ENCODE peak calls at places on chromosomes 16 and 17, in five cellular contexts. One of them, this sample, is unnamed.

GRCh38 chr17:18332909-18333489 is 17.9 kb downstream of the SMCR8 start:
- DNase-seq in iris pigment epithelial cell: no peak
- DNase-seq in substantia nigra: no peak
- DNase-seq in posterior cingulate gyrus: no peak
- DNase-seq in brain pericyte: no peak
- DNase-seq in this sample: no peak

GRCh38 chr16:68371706-68372380 is 61.0 kb downstream of the PRMT7 start:
- DNase-seq in brain pericyte: no peak
- DNase-seq in posterior cingulate gyrus: no peak
- DNase-seq in substantia nigra: no peak
- DNase-seq in iris pigment epithelial cell: no peak
- DNase-seq in this sample: no peak

GRCh38 chr17:49585422-49586027 is 9.9 kb downstream of the NXPH3 start:
- DNase-seq in substantia nigra: no peak
- DNase-seq in iris pigment epithelial cell: no peak
- DNase-seq in brain pericyte: no peak
- DNase-seq in posterior cingulate gyrus: no peak
- DNase-seq in this sample: no peak

GRCh38 chr17:68057531-68057952 is 22.0 kb downstream of the KPNA2 start:
- DNase-seq in iris pigment epithelial cell: peak
- DNase-seq in substantia nigra: no peak
- DNase-seq in posterior cingulate gyrus: no peak
- DNase-seq in brain pericyte: no peak
- DNase-seq in this sample: no peak

GRCh38 chr17:77893144-77894044 is 65.1 kb upstream of the TNRC6C start:
- DNase-seq in substantia nigra: no peak
- DNase-seq in posterior cingulate gyrus: no peak
- DNase-seq in brain pericyte: no peak
- DNase-seq in iris pigment epithelial cell: no peak
- DNase-seq in this sample: no peak

GRCh38 chr16:58109330-58109729 is 19.9 kb downstream of the CFAP20 start:
- DNase-seq in substantia nigra: no peak
- DNase-seq in brain pericyte: no peak
- DNase-seq in posterior cingulate gyrus: no peak
- DNase-seq in iris pigment epithelial cell: no peak
- DNase-seq in this sample: no peak

GRCh38 chr17:9228408-9229159 is 207.3 kb downstream of the NTN1 start:
- DNase-seq in iris pigment epithelial cell: peak
- DNase-seq in posterior cingulate gyrus: peak
- DNase-seq in brain pericyte: no peak
- DNase-seq in substantia nigra: no peak
- DNase-seq in this sample: peak

GRCh38 chr17:27207073-27207511 is 86.8 kb upstream of the WSB1 start:
- DNase-seq in iris pigment epithelial cell: peak
- DNase-seq in posterior cingulate gyrus: no peak
- DNase-seq in substantia nigra: no peak
- DNase-seq in brain pericyte: no peak
- DNase-seq in this sample: peak

GRCh38 chr17:45924332-45924820 is 30.0 kb downstream of the MAPT start:
- DNase-seq in posterior cingulate gyrus: no peak
- DNase-seq in brain pericyte: no peak
- DNase-seq in substantia nigra: no peak
- DNase-seq in iris pigment epithelial cell: no peak
- DNase-seq in this sample: no peak

GRCh38 chr16:46746821-46747776 is 1.0 kb downstream of the MYLK3 start:
- DNase-seq in posterior cingulate gyrus: no peak
- DNase-seq in brain pericyte: no peak
- DNase-seq in iris pigment epithelial cell: no peak
- DNase-seq in substantia nigra: no peak
- DNase-seq in this sample: no peak

GRCh38 chr17:42402121-42402516 is 13.9 kb upstream of the STAT3 start:
- DNase-seq in brain pericyte: no peak
- DNase-seq in posterior cingulate gyrus: no peak
- DNase-seq in iris pigment epithelial cell: no peak
- DNase-seq in substantia nigra: no peak
- DNase-seq in this sample: no peak

GRCh38 chr16:65524231-65524630 is 402.4 kb upstream of the CDH11 start:
- DNase-seq in iris pigment epithelial cell: no peak
- DNase-seq in substantia nigra: no peak
- DNase-seq in posterior cingulate gyrus: no peak
- DNase-seq in brain pericyte: no peak
- DNase-seq in this sample: no peak

GRCh38 chr17:2237960-2238359 is 65.6 kb downstream of the SMG6 start:
- DNase-seq in substantia nigra: no peak
- DNase-seq in posterior cingulate gyrus: no peak
- DNase-seq in iris pigment epithelial cell: no peak
- DNase-seq in brain pericyte: no peak
- DNase-seq in this sample: peak

GRCh38 chr16:80208015-80208414 is 332.8 kb upstream of the DYNLRB2 start:
- DNase-seq in iris pigment epithelial cell: no peak
- DNase-seq in substantia nigra: no peak
- DNase-seq in brain pericyte: no peak
- DNase-seq in posterior cingulate gyrus: no peak
- DNase-seq in this sample: no peak

GRCh38 chr17:80110447-80110812 is 9.0 kb downstream of the GAA start:
- DNase-seq in posterior cingulate gyrus: no peak
- DNase-seq in iris pigment epithelial cell: no peak
- DNase-seq in substantia nigra: no peak
- DNase-seq in brain pericyte: no peak
- DNase-seq in this sample: no peak

GRCh38 chr17:3890082-3890892 is 2.6 kb downstream of the CAMKK1 start:
- DNase-seq in brain pericyte: peak
- DNase-seq in substantia nigra: no peak
- DNase-seq in iris pigment epithelial cell: peak
- DNase-seq in posterior cingulate gyrus: peak
- DNase-seq in this sample: peak

GRCh38 chr17:37089998-37090397 is 141.2 kb downstream of the AATF start:
- DNase-seq in posterior cingulate gyrus: no peak
- DNase-seq in brain pericyte: no peak
- DNase-seq in substantia nigra: no peak
- DNase-seq in iris pigment epithelial cell: peak
- DNase-seq in this sample: no peak

GRCh38 chr16:53809088-53809951 is 105.4 kb downstream of the FTO start:
- DNase-seq in substantia nigra: no peak
- DNase-seq in iris pigment epithelial cell: peak
- DNase-seq in brain pericyte: no peak
- DNase-seq in posterior cingulate gyrus: no peak
- DNase-seq in this sample: peak

GRCh38 chr17:75268931-75269330 is 2.1 kb downstream of the MIF4GD start:
- DNase-seq in posterior cingulate gyrus: no peak
- DNase-seq in brain pericyte: no peak
- DNase-seq in substantia nigra: no peak
- DNase-seq in iris pigment epithelial cell: no peak
- DNase-seq in this sample: no peak

GRCh38 chr16:49580751-49581303 is 207.2 kb downstream of the C16orf78 start:
- DNase-seq in posterior cingulate gyrus: no peak
- DNase-seq in brain pericyte: no peak
- DNase-seq in iris pigment epithelial cell: peak
- DNase-seq in substantia nigra: no peak
- DNase-seq in this sample: no peak

GRCh38 chr16:27698266-27698665 is 148.3 kb downstream of the KATNIP start:
- DNase-seq in brain pericyte: no peak
- DNase-seq in substantia nigra: peak
- DNase-seq in iris pigment epithelial cell: no peak
- DNase-seq in posterior cingulate gyrus: no peak
- DNase-seq in this sample: no peak

GRCh38 chr16:15485175-15485574 is 50.8 kb downstream of the BMERB1 start:
- DNase-seq in posterior cingulate gyrus: no peak
- DNase-seq in iris pigment epithelial cell: no peak
- DNase-seq in substantia nigra: no peak
- DNase-seq in brain pericyte: no peak
- DNase-seq in this sample: no peak

GRCh38 chr16:74627506-74628220 is 20.7 kb upstream of the GLG1 start:
- DNase-seq in posterior cingulate gyrus: no peak
- DNase-seq in brain pericyte: no peak
- DNase-seq in substantia nigra: no peak
- DNase-seq in iris pigment epithelial cell: no peak
- DNase-seq in this sample: no peak

GRCh38 chr17:41580244-41580575 is 6.5 kb downstream of the KRT14 start:
- DNase-seq in iris pigment epithelial cell: no peak
- DNase-seq in brain pericyte: no peak
- DNase-seq in substantia nigra: no peak
- DNase-seq in posterior cingulate gyrus: no peak
- DNase-seq in this sample: no peak

GRCh38 chr17:46865100-46865499 is 13.7 kb downstream of the WNT9B start:
- DNase-seq in brain pericyte: no peak
- DNase-seq in substantia nigra: no peak
- DNase-seq in iris pigment epithelial cell: peak
- DNase-seq in posterior cingulate gyrus: no peak
- DNase-seq in this sample: peak

GRCh38 chr16:31875112-31875803 is 1.7 kb downstream of the ZNF267 start:
- DNase-seq in posterior cingulate gyrus: no peak
- DNase-seq in substantia nigra: no peak
- DNase-seq in iris pigment epithelial cell: peak
- DNase-seq in brain pericyte: no peak
- DNase-seq in this sample: peak

GRCh38 chr16:24681793-24682192 is 47.7 kb upstream of the TNRC6A start:
- DNase-seq in substantia nigra: no peak
- DNase-seq in brain pericyte: no peak
- DNase-seq in posterior cingulate gyrus: no peak
- DNase-seq in iris pigment epithelial cell: peak
- DNase-seq in this sample: no peak

GRCh38 chr16:679808-680624 is at the start of gene STUB1:
- DNase-seq in substantia nigra: peak
- DNase-seq in iris pigment epithelial cell: peak
- DNase-seq in brain pericyte: peak
- DNase-seq in posterior cingulate gyrus: peak
- DNase-seq in this sample: peak

GRCh38 chr17:62761884-62762283 is 46.2 kb downstream of the MARCHF10 start:
- DNase-seq in posterior cingulate gyrus: no peak
- DNase-seq in substantia nigra: no peak
- DNase-seq in brain pericyte: no peak
- DNase-seq in iris pigment epithelial cell: no peak
- DNase-seq in this sample: peak

GRCh38 chr16:86710602-86710950 is 132.2 kb downstream of the FOXL1 start:
- DNase-seq in posterior cingulate gyrus: no peak
- DNase-seq in substantia nigra: no peak
- DNase-seq in brain pericyte: no peak
- DNase-seq in iris pigment epithelial cell: no peak
- DNase-seq in this sample: no peak

GRCh38 chr17:60065136-60065535 is 13.6 kb downstream of the HEATR6 start:
- DNase-seq in substantia nigra: no peak
- DNase-seq in posterior cingulate gyrus: no peak
- DNase-seq in brain pericyte: no peak
- DNase-seq in iris pigment epithelial cell: peak
- DNase-seq in this sample: peak

GRCh38 chr16:86193528-86194193 is 294.7 kb downstream of the IRF8 start:
- DNase-seq in brain pericyte: no peak
- DNase-seq in substantia nigra: no peak
- DNase-seq in posterior cingulate gyrus: no peak
- DNase-seq in iris pigment epithelial cell: no peak
- DNase-seq in this sample: peak

GRCh38 chr16:82263456-82264159 is 93.6 kb upstream of the MPHOSPH6 start:
- DNase-seq in iris pigment epithelial cell: peak
- DNase-seq in substantia nigra: peak
- DNase-seq in posterior cingulate gyrus: peak
- DNase-seq in brain pericyte: no peak
- DNase-seq in this sample: peak